ENCODE peak calls at places on chromosomes 1 and 21, in six cellular contexts. Y, J, D, K, C and W are unnamed samples.
A peak's percentile ranks its signal among the peaks of the same experiment; 100 is the strongest.

GRCh38 chr21:29104239-29104708 is 26.2 kb upstream of the MAP3K7CL start:
- DNase-seq in Y (no peak), C (no peak), D (no peak), J (no peak), K (no peak), W (no peak)

GRCh38 chr1:59415876-59416275 is 119.0 kb downstream of the FGGY start:
- DNase-seq in J (no peak), Y (no peak), K (no peak), C (no peak), D (no peak), W (no peak)

GRCh38 chr1:184457500-184457899 is 70.7 kb downstream of the C1orf21 start:
- DNase-seq in K (peak; percentile 48), J (no peak), C (no peak), D (no peak), Y (no peak), W (no peak)

GRCh38 chr21:29938968-29939858 is 583 bp downstream of the GRIK1 start:
- DNase-seq in K (peak; percentile 11), D (peak; percentile 53), C (no peak), Y (no peak), J (no peak), W (peak; percentile 65)

GRCh38 chr21:31133243-31133830 is 95.1 kb upstream of the KRTAP19-8 start:
- DNase-seq in D (no peak), K (no peak), C (no peak), J (no peak), Y (no peak), W (no peak)

GRCh38 chr1:44405804-44406743 is 1.0 kb downstream of the RNF220 start:
- DNase-seq in J (no peak), Y (no peak), C (no peak), K (peak; percentile 56), D (peak; percentile 68), W (no peak)

GRCh38 chr1:156176610-156177210 is 17.2 kb upstream of the SLC25A44 start:
- DNase-seq in Y (no peak), C (no peak), J (no peak), K (no peak), D (no peak), W (no peak)

GRCh38 chr1:17998889-17999288 is 108.7 kb upstream of the IGSF21 start:
- DNase-seq in Y (no peak), D (peak; percentile 30), K (no peak), J (no peak), C (no peak), W (peak; percentile 33)

GRCh38 chr1:32703479-32704291 is 1.1 kb upstream of the SYNC start:
- DNase-seq in Y (peak; percentile 33), D (peak; percentile 53), K (peak; percentile 42), J (no peak), C (no peak), W (no peak)

GRCh38 chr1:227937531-227938145 is 10.1 kb downstream of the WNT9A start:
- DNase-seq in K (no peak), Y (peak; percentile 1), C (no peak), J (no peak), D (no peak), W (no peak)

GRCh38 chr1:6511461-6512244 is 20.2 kb upstream of the PLEKHG5 start:
- DNase-seq in Y (no peak), C (no peak), J (no peak), D (no peak), K (peak; percentile 79), W (no peak)

GRCh38 chr1:149917590-149918144 is at the start of gene SV2A:
- DNase-seq in J (no peak), K (peak; percentile 95), Y (peak; percentile 53), D (peak; percentile 87), C (no peak), W (peak; percentile 88)

GRCh38 chr1:7932524-7933149 is 8.0 kb downstream of the TNFRSF9 start:
- DNase-seq in K (peak; percentile 57), D (peak; percentile 27), J (no peak), Y (no peak), C (no peak), W (no peak)

GRCh38 chr1:7928247-7928646 is 12.4 kb downstream of the TNFRSF9 start:
- DNase-seq in D (no peak), Y (no peak), K (no peak), C (no peak), J (no peak), W (no peak)

GRCh38 chr1:7930547-7931445 is 9.8 kb downstream of the TNFRSF9 start:
- DNase-seq in Y (no peak), C (no peak), D (no peak), K (no peak), J (no peak), W (no peak)

GRCh38 chr1:7929637-7930036 is 11.0 kb downstream of the TNFRSF9 start:
- DNase-seq in D (no peak), K (no peak), J (no peak), C (no peak), Y (no peak), W (no peak)

GRCh38 chr1:7931446-7931812 is 9.2 kb downstream of the TNFRSF9 start:
- DNase-seq in Y (no peak), D (no peak), J (no peak), C (no peak), K (no peak), W (no peak)
- H3K27ac ChIP-seq in Y (no peak overlapping the region), D (no peak overlapping the region), J (no peak overlapping the region), C (no peak overlapping the region), K (no peak overlapping the region), W (no peak overlapping the region)

GRCh38 chr1:107750364-107750959 is 214.5 kb downstream of the VAV3 start:
- DNase-seq in J (peak; percentile 51), K (peak; percentile 60), Y (peak; percentile 45), C (no peak), D (peak; percentile 88), W (peak; percentile 71)

DNA sequence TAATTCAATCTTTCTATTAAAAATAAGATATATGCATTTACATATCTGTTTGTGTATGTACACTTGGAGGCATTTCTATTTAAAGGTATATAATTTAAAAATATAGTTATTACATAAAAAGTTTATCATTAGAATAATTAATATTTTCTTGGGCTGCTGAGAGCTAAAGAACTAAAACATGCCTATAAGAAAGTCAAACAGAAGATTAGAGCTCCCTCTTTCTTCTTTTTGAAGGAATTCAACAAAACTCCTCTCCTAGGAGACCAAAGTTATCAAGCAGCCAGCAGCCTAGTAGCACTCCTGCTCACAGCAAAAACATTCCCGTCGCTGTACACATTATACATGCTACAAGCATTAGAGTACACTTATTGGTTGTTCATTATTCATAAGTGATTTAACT is 216.5 kb downstream of the VAV3 start:
- DNase-seq in Y (no peak), C (no peak), D (peak; percentile 51), K (peak; percentile 19), J (no peak), W (no peak)
- H3K36me3 ChIP-seq in Y (no peaks in the 10 kb centered on the region), C (no peaks in the 10 kb centered on the region), D (no peaks in the 10 kb centered on the region), K (no peaks in the 10 kb centered on the region), J (no peaks in the 10 kb centered on the region), W (no peaks in the 10 kb centered on the region)

GRCh38 chr1:110215621-110216020 is 5.5 kb downstream of the KCNC4 start:
- DNase-seq in K (no peak), J (no peak), D (no peak), Y (no peak), C (no peak), W (no peak)
- TF ChIP-seq CTCF in K (no peak), J (no peak), D (no peak), Y (no peak), C (no peak), W (no peak)

GRCh38 chr1:20481158-20481617 is 4.8 kb downstream of the CAMK2N1 start:
- DNase-seq in K (no peak), J (no peak), Y (no peak), D (no peak), C (no peak), W (no peak)
- H3K27ac ChIP-seq in K (no peak overlapping the region), J (peak overlapping the region; percentile 33), Y (no peak overlapping the region), D (no peak overlapping the region), C (no peak overlapping the region), W (no peak overlapping the region)

GRCh38 chr1:223802602-223803001 is 43.1 kb downstream of the TP53BP2 start:
- DNase-seq in D (no peak), Y (no peak), C (no peak), J (no peak), K (no peak), W (no peak)
- H3K36me3 ChIP-seq in D (peaks cover 44% of the 10 kb centered on the region), Y (peaks cover 56% of the 10 kb centered on the region), C (peaks cover 4% of the 10 kb centered on the region), J (peaks cover 49% of the 10 kb centered on the region), K (peaks cover 74% of the 10 kb centered on the region), W (peaks cover 12% of the 10 kb centered on the region)

DNA sequence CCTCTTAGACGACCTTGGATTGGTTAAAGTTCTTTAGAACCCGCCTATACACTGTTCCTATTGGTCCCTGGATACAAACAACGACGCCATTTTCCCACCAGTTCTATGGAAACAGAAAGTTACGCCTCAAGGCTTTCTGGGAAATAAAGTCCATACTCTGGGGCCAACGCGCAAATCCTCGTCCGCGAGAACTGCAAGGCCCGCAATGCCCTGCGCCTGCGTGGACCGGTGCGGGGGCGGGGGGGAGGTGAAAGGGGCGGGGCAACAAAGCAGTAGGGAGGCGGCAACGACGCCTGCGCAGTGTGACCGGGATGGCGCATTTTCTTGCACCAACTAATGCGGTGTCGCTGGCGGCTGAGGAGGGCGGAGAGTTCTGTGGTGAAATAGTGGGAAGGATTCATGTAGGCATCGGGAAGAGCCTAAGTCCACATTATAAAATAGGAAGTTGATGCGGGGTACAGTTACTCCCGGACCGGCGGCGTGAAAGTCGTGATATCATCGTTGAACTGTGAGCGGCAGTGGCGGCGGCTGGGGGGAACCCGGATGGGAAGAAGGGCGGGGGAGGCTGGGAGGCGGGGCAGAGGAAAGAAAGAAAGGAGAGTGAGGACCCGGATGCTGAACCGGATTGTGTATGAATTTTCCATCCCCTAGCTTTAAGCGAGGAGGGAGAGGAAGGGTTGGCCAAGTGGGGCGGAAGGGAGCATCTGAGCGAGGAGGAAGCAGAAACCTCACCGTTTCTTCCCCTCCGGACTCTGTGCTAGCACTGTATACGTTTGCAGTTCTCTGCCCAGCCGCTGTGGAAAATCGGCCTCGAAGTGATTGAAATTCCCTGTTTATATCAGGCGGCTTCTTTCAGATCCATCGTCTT is at the start of gene GGPS1:
- DNase-seq in K (peak; percentile 92), J (peak; percentile 99), C (peak; percentile 93), Y (peak; percentile 97), D (peak; percentile 100), W (peak; percentile 100)
- TF ChIP-seq CTCF in K (no peak), J (no peak), C (peak; percentile 16), Y (no peak), D (no peak), W (peak; percentile 25)

DNA sequence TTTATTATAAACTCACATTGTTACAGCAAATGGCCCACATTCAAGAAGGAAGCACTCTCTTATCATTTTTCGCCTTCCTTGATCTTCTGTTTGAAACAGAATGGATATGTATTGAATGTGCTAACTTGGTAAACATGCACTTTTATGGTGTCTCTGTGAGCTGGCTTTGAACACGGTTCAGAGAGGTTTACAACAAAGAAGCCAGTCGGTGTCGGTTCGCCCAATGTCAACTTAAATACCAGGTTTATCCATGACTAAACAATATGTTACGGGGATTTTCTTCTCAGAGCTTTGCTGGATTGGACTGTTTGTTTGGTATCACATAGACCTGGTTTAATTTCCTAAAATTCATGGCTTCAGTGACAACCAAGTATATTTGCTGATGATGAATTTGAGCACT is 226.4 kb downstream of the TGFB2 start:
- DNase-seq in D (no peak), Y (no peak), C (no peak), J (no peak), K (no peak), W (no peak)
- H3K27ac ChIP-seq in D (no peak overlapping the region), Y (no peak overlapping the region), C (no peak overlapping the region), J (no peak overlapping the region), K (no peak overlapping the region), W (no peak overlapping the region)